ENCODE peak calls at places on chromosomes 4 and X, in seven cellular contexts. One of them, this sample, is unnamed.

GRCh38 chrX:72243472-72243871 is 4.6 kb upstream of the ERCC6L start:
- DNase-seq in OCI-LY7: no peak
- DNase-seq in PC-9: no peak
- DNase-seq in mesendoderm: no peak
- DNase-seq in GM12878: no peak
- DNase-seq in H9: no peak
- DNase-seq in SK-N-SH: no peak
- DNase-seq in this sample: peak; percentile 55

GRCh38 chr4:165966833-165967232 is 93.8 kb downstream of the TLL1 start:
- DNase-seq in mesendoderm: peak; percentile 42
- DNase-seq in H9: no peak
- DNase-seq in GM12878: no peak
- DNase-seq in PC-9: no peak
- DNase-seq in SK-N-SH: no peak
- DNase-seq in OCI-LY7: no peak
- DNase-seq in this sample: no peak

GRCh38 chr4:168886361-168886760 is 123.7 kb downstream of the CBR4 start:
- DNase-seq in mesendoderm: peak; percentile 80
- DNase-seq in SK-N-SH: no peak
- DNase-seq in PC-9: peak; percentile 55
- DNase-seq in OCI-LY7: no peak
- DNase-seq in GM12878: no peak
- DNase-seq in H9: no peak
- DNase-seq in this sample: peak; percentile 72

GRCh38 chrX:37959212-37960021 is 46.9 kb upstream of the SYTL5 start:
- DNase-seq in mesendoderm: no peak
- DNase-seq in GM12878: no peak
- DNase-seq in PC-9: no peak
- DNase-seq in SK-N-SH: no peak
- DNase-seq in H9: no peak
- DNase-seq in OCI-LY7: no peak
- DNase-seq in this sample: no peak

GRCh38 chrX:152635941-152636340 is 1.8 kb upstream of the GABRQ start:
- DNase-seq in SK-N-SH: peak; percentile 50
- DNase-seq in H9: peak; percentile 58
- DNase-seq in OCI-LY7: peak; percentile 8
- DNase-seq in PC-9: peak; percentile 62
- DNase-seq in mesendoderm: peak; percentile 77
- DNase-seq in GM12878: no peak
- DNase-seq in this sample: peak; percentile 66

GRCh38 chr4:93828830-93829530 is 427 bp downstream of the ATOH1 start:
- DNase-seq in H9: peak; percentile 73
- DNase-seq in PC-9: no peak
- DNase-seq in SK-N-SH: peak; percentile 65
- DNase-seq in mesendoderm: peak; percentile 44
- DNase-seq in GM12878: no peak
- DNase-seq in OCI-LY7: no peak
- DNase-seq in this sample: peak; percentile 24

GRCh38 chrX:72100824-72101351 is 30.8 kb downstream of the RTL5 start:
- DNase-seq in PC-9: no peak
- DNase-seq in H9: no peak
- DNase-seq in SK-N-SH: no peak
- DNase-seq in GM12878: peak; percentile 70
- DNase-seq in mesendoderm: no peak
- DNase-seq in OCI-LY7: no peak
- DNase-seq in this sample: peak; percentile 12

GRCh38 chr4:149706942-149707341 is 108.7 kb downstream of the IQCM start:
- DNase-seq in PC-9: no peak
- DNase-seq in H9: no peak
- DNase-seq in GM12878: no peak
- DNase-seq in OCI-LY7: no peak
- DNase-seq in mesendoderm: peak; percentile 61
- DNase-seq in SK-N-SH: no peak
- DNase-seq in this sample: peak; percentile 62

GRCh38 chrX:68683580-68683979 is 36.1 kb downstream of the STARD8 start:
- DNase-seq in mesendoderm: no peak
- DNase-seq in OCI-LY7: no peak
- DNase-seq in H9: no peak
- DNase-seq in PC-9: no peak
- DNase-seq in GM12878: no peak
- DNase-seq in SK-N-SH: no peak
- DNase-seq in this sample: no peak

GRCh38 chr4:163755013-163755412 is 260.5 kb downstream of the TMA16 start:
- DNase-seq in GM12878: peak; percentile 12
- DNase-seq in OCI-LY7: peak; percentile 55
- DNase-seq in H9: no peak
- DNase-seq in mesendoderm: peak; percentile 14
- DNase-seq in SK-N-SH: no peak
- DNase-seq in PC-9: no peak
- DNase-seq in this sample: peak; percentile 13

GRCh38 chrX:72057331-72057730 is 74.4 kb downstream of the RTL5 start:
- DNase-seq in GM12878: no peak
- DNase-seq in SK-N-SH: no peak
- DNase-seq in PC-9: no peak
- DNase-seq in H9: no peak
- DNase-seq in mesendoderm: no peak
- DNase-seq in OCI-LY7: no peak
- DNase-seq in this sample: no peak

GRCh38 chr4:37607018-37607417 is 79.2 kb downstream of the RELL1 start:
- DNase-seq in GM12878: no peak
- DNase-seq in H9: no peak
- DNase-seq in mesendoderm: peak; percentile 23
- DNase-seq in SK-N-SH: no peak
- DNase-seq in PC-9: no peak
- DNase-seq in OCI-LY7: no peak
- DNase-seq in this sample: no peak

GRCh38 chrX:78314561-78314960 is 12.8 kb downstream of the CYSLTR1 start:
- DNase-seq in GM12878: no peak
- DNase-seq in mesendoderm: peak; percentile 31
- DNase-seq in SK-N-SH: no peak
- DNase-seq in OCI-LY7: no peak
- DNase-seq in PC-9: no peak
- DNase-seq in H9: no peak
- DNase-seq in this sample: no peak

GRCh38 chrX:106959897-106960296 is 39.7 kb downstream of the CLDN2 start:
- DNase-seq in OCI-LY7: no peak
- DNase-seq in mesendoderm: peak; percentile 44
- DNase-seq in PC-9: peak; percentile 50
- DNase-seq in H9: no peak
- DNase-seq in SK-N-SH: no peak
- DNase-seq in GM12878: no peak
- DNase-seq in this sample: peak; percentile 37

GRCh38 chr4:39664828-39665731 is 26.4 kb upstream of the SMIM14 start:
- DNase-seq in OCI-LY7: no peak
- DNase-seq in PC-9: no peak
- DNase-seq in SK-N-SH: no peak
- DNase-seq in mesendoderm: no peak
- DNase-seq in H9: no peak
- DNase-seq in GM12878: no peak
- DNase-seq in this sample: peak; percentile 76

GRCh38 chr4:6193399-6193798 is 7.0 kb downstream of the JAKMIP1 start:
- DNase-seq in GM12878: no peak
- DNase-seq in OCI-LY7: no peak
- DNase-seq in PC-9: no peak
- DNase-seq in SK-N-SH: no peak
- DNase-seq in H9: no peak
- DNase-seq in mesendoderm: no peak
- DNase-seq in this sample: no peak

GRCh38 chrX:123959281-123960063 is 2.0 kb upstream of the STAG2 start:
- DNase-seq in SK-N-SH: peak; percentile 36
- DNase-seq in GM12878: no peak
- DNase-seq in PC-9: no peak
- DNase-seq in mesendoderm: peak; percentile 35
- DNase-seq in OCI-LY7: peak; percentile 31
- DNase-seq in H9: no peak
- DNase-seq in this sample: peak; percentile 61

GRCh38 chr4:100369871-100370270 is 148.0 kb downstream of the EMCN start:
- DNase-seq in SK-N-SH: no peak
- DNase-seq in PC-9: no peak
- DNase-seq in GM12878: no peak
- DNase-seq in OCI-LY7: no peak
- DNase-seq in H9: no peak
- DNase-seq in mesendoderm: no peak
- DNase-seq in this sample: no peak

GRCh38 chr4:105182211-105182610 is 35.5 kb downstream of the TET2 start:
- DNase-seq in H9: no peak
- DNase-seq in OCI-LY7: no peak
- DNase-seq in SK-N-SH: no peak
- DNase-seq in GM12878: no peak
- DNase-seq in PC-9: no peak
- DNase-seq in mesendoderm: no peak
- DNase-seq in this sample: no peak

GRCh38 chr4:54016504-54016903 is 47.9 kb downstream of the CHIC2 start:
- DNase-seq in PC-9: no peak
- DNase-seq in GM12878: no peak
- DNase-seq in mesendoderm: no peak
- DNase-seq in H9: no peak
- DNase-seq in OCI-LY7: peak; percentile 90
- DNase-seq in SK-N-SH: no peak
- DNase-seq in this sample: no peak

GRCh38 chr4:48945981-48946380 is 39.4 kb upstream of the OCIAD2 start:
- DNase-seq in mesendoderm: no peak
- DNase-seq in GM12878: no peak
- DNase-seq in OCI-LY7: no peak
- DNase-seq in SK-N-SH: no peak
- DNase-seq in PC-9: no peak
- DNase-seq in H9: no peak
- DNase-seq in this sample: no peak

GRCh38 chr4:6884341-6884870 is 25.2 kb upstream of the TBC1D14 start:
- DNase-seq in H9: no peak
- DNase-seq in mesendoderm: peak; percentile 66
- DNase-seq in SK-N-SH: no peak
- DNase-seq in PC-9: no peak
- DNase-seq in GM12878: no peak
- DNase-seq in OCI-LY7: no peak
- DNase-seq in this sample: no peak

GRCh38 chr4:115110191-115111166 is 2.9 kb downstream of the NDST4 start:
- DNase-seq in PC-9: no peak
- DNase-seq in SK-N-SH: no peak
- DNase-seq in mesendoderm: peak; percentile 66
- DNase-seq in GM12878: no peak
- DNase-seq in H9: no peak
- DNase-seq in OCI-LY7: no peak
- DNase-seq in this sample: no peak

GRCh38 chr4:71026086-71026485 is 32.6 kb downstream of the DCK start:
- DNase-seq in PC-9: no peak
- DNase-seq in H9: no peak
- DNase-seq in SK-N-SH: peak; percentile 16
- DNase-seq in OCI-LY7: no peak
- DNase-seq in mesendoderm: no peak
- DNase-seq in GM12878: no peak
- DNase-seq in this sample: peak; percentile 88

GRCh38 chrX:74465424-74465823 is 44.1 kb downstream of the SLC16A2 start:
- DNase-seq in GM12878: no peak
- DNase-seq in mesendoderm: peak; percentile 22
- DNase-seq in OCI-LY7: no peak
- DNase-seq in PC-9: no peak
- DNase-seq in H9: no peak
- DNase-seq in SK-N-SH: no peak
- DNase-seq in this sample: peak; percentile 55

GRCh38 chr4:76984127-76984526 is 34.6 kb downstream of the SEPTIN11 start:
- DNase-seq in H9: no peak
- DNase-seq in mesendoderm: peak; percentile 49
- DNase-seq in PC-9: no peak
- DNase-seq in SK-N-SH: peak; percentile 39
- DNase-seq in OCI-LY7: peak; percentile 9
- DNase-seq in GM12878: peak; percentile 40
- DNase-seq in this sample: peak; percentile 74
- H3K79me2 ChIP-seq in H9: peaks cover 2% of the 10 kb centered on the region
- H3K79me2 ChIP-seq in mesendoderm: peaks cover 51% of the 10 kb centered on the region
- H3K79me2 ChIP-seq in PC-9: peaks cover 19% of the 10 kb centered on the region
- H3K79me2 ChIP-seq in SK-N-SH: peaks cover 94% of the 10 kb centered on the region
- H3K79me2 ChIP-seq in OCI-LY7: no peaks in the 10 kb centered on the region
- H3K79me2 ChIP-seq in GM12878: peaks cover 90% of the 10 kb centered on the region
- H3K79me2 ChIP-seq in this sample: peaks cover 90% of the 10 kb centered on the region

GRCh38 chrX:132480581-132481203 is 8.1 kb downstream of the MBNL3 start:
- DNase-seq in PC-9: peak; percentile 40
- DNase-seq in mesendoderm: peak; percentile 7
- DNase-seq in OCI-LY7: peak; percentile 89
- DNase-seq in GM12878: peak; percentile 55
- DNase-seq in H9: no peak
- DNase-seq in SK-N-SH: no peak
- DNase-seq in this sample: peak; percentile 58
- H3K79me2 ChIP-seq in PC-9: no peaks in the 10 kb centered on the region
- H3K79me2 ChIP-seq in mesendoderm: no peaks in the 10 kb centered on the region
- H3K79me2 ChIP-seq in OCI-LY7: peaks cover 94% of the 10 kb centered on the region
- H3K79me2 ChIP-seq in GM12878: peaks cover 37% of the 10 kb centered on the region
- H3K79me2 ChIP-seq in H9: no peaks in the 10 kb centered on the region
- H3K79me2 ChIP-seq in SK-N-SH: no peaks in the 10 kb centered on the region
- H3K79me2 ChIP-seq in this sample: no peaks in the 10 kb centered on the region

GRCh38 chr4:722851-723360 is 17.3 kb downstream of the PCGF3 start:
- DNase-seq in OCI-LY7: no peak
- DNase-seq in H9: no peak
- DNase-seq in mesendoderm: no peak
- DNase-seq in GM12878: no peak
- DNase-seq in PC-9: no peak
- DNase-seq in SK-N-SH: no peak
- DNase-seq in this sample: no peak

GRCh38 chr4:723706-724105 is 18.1 kb downstream of the PCGF3 start:
- DNase-seq in PC-9: no peak
- DNase-seq in GM12878: no peak
- DNase-seq in OCI-LY7: no peak
- DNase-seq in mesendoderm: no peak
- DNase-seq in SK-N-SH: no peak
- DNase-seq in H9: no peak
- DNase-seq in this sample: no peak

GRCh38 chr4:722181-722725 is 16.6 kb downstream of the PCGF3 start:
- DNase-seq in H9: no peak
- DNase-seq in PC-9: no peak
- DNase-seq in SK-N-SH: no peak
- DNase-seq in GM12878: no peak
- DNase-seq in mesendoderm: no peak
- DNase-seq in OCI-LY7: no peak
- DNase-seq in this sample: peak; percentile 30

GRCh38 chr4:725368-726234 is 20.0 kb downstream of the PCGF3 start:
- DNase-seq in GM12878: no peak
- DNase-seq in SK-N-SH: no peak
- DNase-seq in PC-9: no peak
- DNase-seq in OCI-LY7: no peak
- DNase-seq in H9: no peak
- DNase-seq in mesendoderm: no peak
- DNase-seq in this sample: no peak

DNA sequence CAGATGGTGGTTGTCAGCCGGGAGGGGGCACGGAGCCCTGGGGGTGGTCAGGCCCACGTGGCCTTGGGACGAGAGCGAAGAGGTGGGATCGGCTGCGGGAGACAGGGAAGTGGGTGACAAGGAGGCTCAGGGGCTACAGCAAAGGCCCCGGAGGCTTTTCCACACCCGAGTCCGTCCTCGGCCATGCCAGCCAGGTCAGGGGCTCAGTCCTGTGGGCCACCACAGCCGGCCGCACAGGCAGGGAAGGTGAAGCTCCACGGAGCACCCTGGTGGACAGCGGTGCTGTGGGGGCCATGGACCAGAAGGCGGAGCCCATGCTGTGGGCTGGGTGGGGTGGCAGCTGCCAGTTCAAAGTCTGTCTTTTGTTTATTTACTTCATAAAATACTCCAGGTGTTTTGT is 18.5 kb downstream of the PCGF3 start:
- DNase-seq in PC-9: no peak
- DNase-seq in OCI-LY7: no peak
- DNase-seq in mesendoderm: no peak
- DNase-seq in H9: no peak
- DNase-seq in GM12878: no peak
- DNase-seq in SK-N-SH: no peak
- DNase-seq in this sample: no peak
- H3K79me2 ChIP-seq in PC-9: peaks cover 10% of the 10 kb centered on the region
- H3K79me2 ChIP-seq in OCI-LY7: no peaks in the 10 kb centered on the region
- H3K79me2 ChIP-seq in mesendoderm: peaks cover 71% of the 10 kb centered on the region
- H3K79me2 ChIP-seq in H9: peaks cover 26% of the 10 kb centered on the region
- H3K79me2 ChIP-seq in GM12878: no peaks in the 10 kb centered on the region
- H3K79me2 ChIP-seq in SK-N-SH: peaks cover 85% of the 10 kb centered on the region
- H3K79me2 ChIP-seq in this sample: peaks cover 97% of the 10 kb centered on the region

GRCh38 chr4:145507636-145508035 is 26.0 kb downstream of the SMAD1 start:
- DNase-seq in SK-N-SH: no peak
- DNase-seq in GM12878: no peak
- DNase-seq in PC-9: peak; percentile 73
- DNase-seq in mesendoderm: no peak
- DNase-seq in H9: no peak
- DNase-seq in OCI-LY7: peak; percentile 45
- DNase-seq in this sample: peak; percentile 12
- H3K79me2 ChIP-seq in SK-N-SH: peaks cover 68% of the 10 kb centered on the region
- H3K79me2 ChIP-seq in GM12878: peaks cover 22% of the 10 kb centered on the region
- H3K79me2 ChIP-seq in PC-9: peaks cover 6% of the 10 kb centered on the region
- H3K79me2 ChIP-seq in mesendoderm: peaks cover 11% of the 10 kb centered on the region
- H3K79me2 ChIP-seq in H9: peaks cover 3% of the 10 kb centered on the region
- H3K79me2 ChIP-seq in OCI-LY7: peaks cover 100% of the 10 kb centered on the region
- H3K79me2 ChIP-seq in this sample: peaks cover 100% of the 10 kb centered on the region

This sample was measured in GM23248.